ENCODE peak calls at places on chromosome 17, in nine cellular contexts. One of them, this sample, is unnamed.

GRCh38 chr17:76585649-76586593 is at the start of gene ST6GALNAC2:
- DNase-seq in cardiac fibroblast: peak
- DNase-seq in gastrocnemius medialis: peak
- DNase-seq in Peyer's patch: peak
- DNase-seq in IMR-90: no peak
- DNase-seq in BE2C: peak
- DNase-seq in cardiac muscle cell: peak
- DNase-seq in HL-60: no peak
- DNase-seq in epithelial cell of esophagus: peak
- DNase-seq in this sample: peak

GRCh38 chr17:75679706-75680201 is 12.6 kb downstream of the SAP30BP start:
- DNase-seq in cardiac fibroblast: peak
- DNase-seq in gastrocnemius medialis: no peak
- DNase-seq in Peyer's patch: no peak
- DNase-seq in IMR-90: no peak
- DNase-seq in BE2C: no peak
- DNase-seq in cardiac muscle cell: no peak
- DNase-seq in HL-60: no peak
- DNase-seq in epithelial cell of esophagus: peak
- DNase-seq in this sample: no peak

GRCh38 chr17:12104831-12105230 is 84.2 kb downstream of the MAP2K4 start:
- DNase-seq in cardiac fibroblast: no peak
- DNase-seq in gastrocnemius medialis: no peak
- DNase-seq in Peyer's patch: no peak
- DNase-seq in IMR-90: peak
- DNase-seq in BE2C: no peak
- DNase-seq in cardiac muscle cell: no peak
- DNase-seq in HL-60: no peak
- DNase-seq in epithelial cell of esophagus: no peak
- DNase-seq in this sample: no peak

GRCh38 chr17:15340966-15341365 is 431 bp downstream of the TEKT3 start:
- DNase-seq in cardiac fibroblast: no peak
- DNase-seq in gastrocnemius medialis: no peak
- DNase-seq in Peyer's patch: no peak
- DNase-seq in IMR-90: no peak
- DNase-seq in BE2C: no peak
- DNase-seq in cardiac muscle cell: peak
- DNase-seq in HL-60: no peak
- DNase-seq in epithelial cell of esophagus: no peak
- DNase-seq in this sample: no peak

GRCh38 chr17:40022961-40023541 is 7.8 kb downstream of the CSF3 start:
- DNase-seq in cardiac fibroblast: no peak
- DNase-seq in gastrocnemius medialis: peak
- DNase-seq in Peyer's patch: no peak
- DNase-seq in IMR-90: no peak
- DNase-seq in BE2C: no peak
- DNase-seq in cardiac muscle cell: no peak
- DNase-seq in HL-60: no peak
- DNase-seq in epithelial cell of esophagus: no peak
- DNase-seq in this sample: peak

GRCh38 chr17:32834104-32834503 is 42.8 kb downstream of the MYO1D start:
- DNase-seq in cardiac fibroblast: no peak
- DNase-seq in gastrocnemius medialis: no peak
- DNase-seq in Peyer's patch: no peak
- DNase-seq in IMR-90: no peak
- DNase-seq in BE2C: no peak
- DNase-seq in cardiac muscle cell: no peak
- DNase-seq in HL-60: no peak
- DNase-seq in epithelial cell of esophagus: no peak
- DNase-seq in this sample: no peak

GRCh38 chr17:39270923-39271322 is 45.2 kb upstream of the STAC2 start:
- DNase-seq in cardiac fibroblast: peak
- DNase-seq in gastrocnemius medialis: no peak
- DNase-seq in Peyer's patch: no peak
- DNase-seq in IMR-90: peak
- DNase-seq in BE2C: peak
- DNase-seq in cardiac muscle cell: no peak
- DNase-seq in HL-60: no peak
- DNase-seq in epithelial cell of esophagus: peak
- DNase-seq in this sample: no peak

GRCh38 chr17:58344047-58344790 is 7.8 kb downstream of the SUPT4H1 start:
- DNase-seq in cardiac fibroblast: no peak
- DNase-seq in gastrocnemius medialis: no peak
- DNase-seq in Peyer's patch: peak
- DNase-seq in IMR-90: no peak
- DNase-seq in BE2C: no peak
- DNase-seq in cardiac muscle cell: no peak
- DNase-seq in HL-60: peak
- DNase-seq in epithelial cell of esophagus: no peak
- DNase-seq in this sample: peak

GRCh38 chr17:77419547-77420475 is 279.0 kb downstream of the SEC14L1 start:
- DNase-seq in cardiac fibroblast: peak
- DNase-seq in gastrocnemius medialis: no peak
- DNase-seq in Peyer's patch: no peak
- DNase-seq in IMR-90: peak
- DNase-seq in BE2C: peak
- DNase-seq in cardiac muscle cell: peak
- DNase-seq in HL-60: peak
- DNase-seq in epithelial cell of esophagus: no peak
- DNase-seq in this sample: no peak

GRCh38 chr17:30344283-30345088 is 10.6 kb upstream of the TMIGD1 start:
- DNase-seq in cardiac fibroblast: peak
- DNase-seq in gastrocnemius medialis: peak
- DNase-seq in Peyer's patch: peak
- DNase-seq in IMR-90: peak
- DNase-seq in BE2C: no peak
- DNase-seq in cardiac muscle cell: peak
- DNase-seq in HL-60: peak
- DNase-seq in epithelial cell of esophagus: peak
- DNase-seq in this sample: peak

GRCh38 chr17:75693500-75694481 is 26.7 kb downstream of the SAP30BP start:
- DNase-seq in cardiac fibroblast: peak
- DNase-seq in gastrocnemius medialis: peak
- DNase-seq in Peyer's patch: peak
- DNase-seq in IMR-90: peak
- DNase-seq in BE2C: peak
- DNase-seq in cardiac muscle cell: peak
- DNase-seq in HL-60: no peak
- DNase-seq in epithelial cell of esophagus: peak
- DNase-seq in this sample: peak

GRCh38 chr17:82077617-82078358 is 12.2 kb upstream of the DUS1L start:
- DNase-seq in cardiac fibroblast: peak
- DNase-seq in gastrocnemius medialis: peak
- DNase-seq in Peyer's patch: no peak
- DNase-seq in IMR-90: no peak
- DNase-seq in BE2C: no peak
- DNase-seq in cardiac muscle cell: no peak
- DNase-seq in HL-60: no peak
- DNase-seq in epithelial cell of esophagus: no peak
- DNase-seq in this sample: no peak

GRCh38 chr17:39402890-39403605 is 1.6 kb upstream of the FBXL20 start:
- DNase-seq in cardiac fibroblast: no peak
- DNase-seq in gastrocnemius medialis: no peak
- DNase-seq in Peyer's patch: no peak
- DNase-seq in IMR-90: no peak
- DNase-seq in BE2C: no peak
- DNase-seq in cardiac muscle cell: no peak
- DNase-seq in HL-60: no peak
- DNase-seq in epithelial cell of esophagus: no peak
- DNase-seq in this sample: no peak

GRCh38 chr17:50170662-50171370 is 5.0 kb downstream of the SGCA start:
- DNase-seq in cardiac fibroblast: no peak
- DNase-seq in gastrocnemius medialis: peak
- DNase-seq in Peyer's patch: no peak
- DNase-seq in IMR-90: no peak
- DNase-seq in BE2C: no peak
- DNase-seq in cardiac muscle cell: no peak
- DNase-seq in HL-60: no peak
- DNase-seq in epithelial cell of esophagus: peak
- DNase-seq in this sample: no peak

GRCh38 chr17:70405492-70406220 is 236.3 kb downstream of the KCNJ2 start:
- DNase-seq in cardiac fibroblast: peak
- DNase-seq in gastrocnemius medialis: no peak
- DNase-seq in Peyer's patch: no peak
- DNase-seq in IMR-90: peak
- DNase-seq in BE2C: no peak
- DNase-seq in cardiac muscle cell: no peak
- DNase-seq in HL-60: peak
- DNase-seq in epithelial cell of esophagus: peak
- DNase-seq in this sample: no peak

GRCh38 chr17:6508519-6509294 is 47.6 kb downstream of the PITPNM3 start:
- DNase-seq in cardiac fibroblast: peak
- DNase-seq in gastrocnemius medialis: no peak
- DNase-seq in Peyer's patch: no peak
- DNase-seq in IMR-90: no peak
- DNase-seq in BE2C: no peak
- DNase-seq in cardiac muscle cell: peak
- DNase-seq in HL-60: no peak
- DNase-seq in epithelial cell of esophagus: no peak
- DNase-seq in this sample: peak

GRCh38 chr17:6496636-6497441 is 52.6 kb downstream of the PIMREG start:
- DNase-seq in cardiac fibroblast: no peak
- DNase-seq in gastrocnemius medialis: no peak
- DNase-seq in Peyer's patch: peak
- DNase-seq in IMR-90: no peak
- DNase-seq in BE2C: no peak
- DNase-seq in cardiac muscle cell: peak
- DNase-seq in HL-60: no peak
- DNase-seq in epithelial cell of esophagus: no peak
- DNase-seq in this sample: peak

GRCh38 chr17:4247981-4248388 is 15.8 kb downstream of the ANKFY1 start:
- DNase-seq in cardiac fibroblast: no peak
- DNase-seq in gastrocnemius medialis: no peak
- DNase-seq in Peyer's patch: peak
- DNase-seq in IMR-90: no peak
- DNase-seq in BE2C: no peak
- DNase-seq in cardiac muscle cell: no peak
- DNase-seq in HL-60: no peak
- DNase-seq in epithelial cell of esophagus: peak
- DNase-seq in this sample: no peak

GRCh38 chr17:82031885-82032627 is 578 bp downstream of the RAC3 start:
- DNase-seq in cardiac fibroblast: no peak
- DNase-seq in gastrocnemius medialis: no peak
- DNase-seq in Peyer's patch: peak
- DNase-seq in IMR-90: no peak
- DNase-seq in BE2C: no peak
- DNase-seq in cardiac muscle cell: peak
- DNase-seq in HL-60: peak
- DNase-seq in epithelial cell of esophagus: peak
- DNase-seq in this sample: no peak

GRCh38 chr17:5080591-5080990 is 2.3 kb downstream of the ZFP3 start:
- DNase-seq in cardiac fibroblast: no peak
- DNase-seq in gastrocnemius medialis: no peak
- DNase-seq in Peyer's patch: no peak
- DNase-seq in IMR-90: no peak
- DNase-seq in BE2C: no peak
- DNase-seq in cardiac muscle cell: no peak
- DNase-seq in HL-60: no peak
- DNase-seq in epithelial cell of esophagus: no peak
- DNase-seq in this sample: no peak

GRCh38 chr17:2057130-2057713 is 2.3 kb downstream of the HIC1 start:
- DNase-seq in cardiac fibroblast: peak
- DNase-seq in gastrocnemius medialis: no peak
- DNase-seq in Peyer's patch: peak
- DNase-seq in IMR-90: no peak
- DNase-seq in BE2C: no peak
- DNase-seq in cardiac muscle cell: peak
- DNase-seq in HL-60: no peak
- DNase-seq in epithelial cell of esophagus: no peak
- DNase-seq in this sample: no peak
- H3K4me3 ChIP-seq in cardiac fibroblast: no peak
- H3K4me3 ChIP-seq in gastrocnemius medialis: peak
- H3K4me3 ChIP-seq in Peyer's patch: peak
- H3K4me3 ChIP-seq in IMR-90: peak
- H3K4me3 ChIP-seq in BE2C: no peak
- H3K4me3 ChIP-seq in cardiac muscle cell: no peak
- H3K4me3 ChIP-seq in HL-60: no peak
- H3K4me3 ChIP-seq in epithelial cell of esophagus: no peak
- H3K4me3 ChIP-seq in this sample: peak

DNA sequence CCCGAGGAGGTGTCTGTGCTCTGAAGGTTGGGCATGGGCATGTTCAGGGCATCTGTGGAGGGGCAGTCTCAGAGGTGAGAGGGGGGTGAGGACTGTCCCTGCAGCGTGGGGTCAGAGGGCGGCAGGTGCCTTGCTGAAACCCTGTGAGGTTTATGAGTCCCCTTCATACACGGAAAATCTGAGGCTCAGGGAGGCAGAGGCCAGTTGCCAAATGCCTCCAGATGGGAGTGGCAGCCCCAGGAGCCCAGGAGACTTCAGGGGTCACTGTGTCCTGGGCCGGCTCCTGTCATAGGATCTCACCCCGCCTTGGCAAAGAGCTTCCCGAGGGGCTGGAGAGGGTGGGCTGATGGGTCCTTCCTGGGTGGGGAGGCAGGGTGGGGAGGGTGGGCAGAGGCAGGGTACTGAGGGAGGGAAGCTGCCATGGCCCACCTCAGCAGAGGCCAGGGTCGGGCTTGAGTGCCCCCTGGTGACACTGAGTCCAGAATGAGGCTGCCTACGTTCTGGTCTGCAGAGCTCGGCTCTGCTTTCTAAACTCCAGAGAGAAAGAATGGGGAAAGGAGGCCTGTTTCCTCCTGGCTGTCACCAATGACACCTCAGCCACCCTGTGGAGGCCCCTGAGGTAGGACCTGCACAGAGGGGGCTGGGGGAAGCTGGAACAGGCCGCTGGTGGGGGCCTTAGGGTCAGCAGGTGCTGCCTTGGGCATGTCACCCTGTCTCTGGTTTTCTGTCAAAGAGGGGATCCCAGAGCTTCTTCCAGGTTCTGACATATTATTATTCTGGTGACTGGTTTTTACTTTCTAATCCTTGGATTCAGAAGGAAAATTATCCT is 1.1 kb downstream of the LGALS9 start:
- DNase-seq in cardiac fibroblast: no peak
- DNase-seq in gastrocnemius medialis: no peak
- DNase-seq in Peyer's patch: no peak
- DNase-seq in IMR-90: no peak
- DNase-seq in BE2C: no peak
- DNase-seq in cardiac muscle cell: no peak
- DNase-seq in HL-60: no peak
- DNase-seq in epithelial cell of esophagus: no peak
- DNase-seq in this sample: no peak
- TF ChIP-seq CTCF in cardiac fibroblast: no peak
- TF ChIP-seq CTCF in gastrocnemius medialis: no peak
- TF ChIP-seq CTCF in Peyer's patch: no peak
- TF ChIP-seq CTCF in IMR-90: no peak
- TF ChIP-seq CTCF in BE2C: no peak
- TF ChIP-seq CTCF in cardiac muscle cell: no peak
- TF ChIP-seq CTCF in HL-60: no peak
- TF ChIP-seq CTCF in epithelial cell of esophagus: no peak
- TF ChIP-seq CTCF in this sample: no peak

GRCh38 chr17:72219824-72220473 is 99.1 kb downstream of the SOX9 start:
- DNase-seq in cardiac fibroblast: no peak
- DNase-seq in gastrocnemius medialis: no peak
- DNase-seq in Peyer's patch: no peak
- DNase-seq in IMR-90: no peak
- DNase-seq in BE2C: no peak
- DNase-seq in cardiac muscle cell: peak
- DNase-seq in HL-60: no peak
- DNase-seq in epithelial cell of esophagus: no peak
- DNase-seq in this sample: no peak
- H3K4me3 ChIP-seq in cardiac fibroblast: no peak
- H3K4me3 ChIP-seq in gastrocnemius medialis: no peak
- H3K4me3 ChIP-seq in Peyer's patch: no peak
- H3K4me3 ChIP-seq in IMR-90: no peak
- H3K4me3 ChIP-seq in BE2C: peak
- H3K4me3 ChIP-seq in cardiac muscle cell: peak
- H3K4me3 ChIP-seq in HL-60: no peak
- H3K4me3 ChIP-seq in epithelial cell of esophagus: no peak
- H3K4me3 ChIP-seq in this sample: no peak

GRCh38 chr17:48215583-48216139 is 108.1 kb downstream of the SNX11 start:
- DNase-seq in cardiac fibroblast: peak
- DNase-seq in gastrocnemius medialis: no peak
- DNase-seq in Peyer's patch: peak
- DNase-seq in IMR-90: peak
- DNase-seq in BE2C: peak
- DNase-seq in cardiac muscle cell: no peak
- DNase-seq in HL-60: no peak
- DNase-seq in epithelial cell of esophagus: peak
- DNase-seq in this sample: no peak
- TF ChIP-seq CTCF in cardiac fibroblast: peak
- TF ChIP-seq CTCF in gastrocnemius medialis: peak
- TF ChIP-seq CTCF in Peyer's patch: peak
- TF ChIP-seq CTCF in IMR-90: peak
- TF ChIP-seq CTCF in BE2C: peak
- TF ChIP-seq CTCF in cardiac muscle cell: peak
- TF ChIP-seq CTCF in HL-60: peak
- TF ChIP-seq CTCF in epithelial cell of esophagus: peak
- TF ChIP-seq CTCF in this sample: peak

This sample was measured in upper lobe of right lung.